ENCODE peak calls at places on chromosomes 1 and 21, in ten cellular contexts. K is sigmoid colon, N is ovary, F is A549, I is transverse colon, U is esophagus muscularis mucosa, R is K562, T is GM12878, W is stomach, M is suprapubic skin. S is an unnamed sample.

GRCh38 chr1:36349241-36349671 is 25.8 kb upstream of the EVA1B start:
- DNase-seq in U (no peak), W (no peak), R (no peak), K (no peak), F (no peak), T (peak; percentile 88), I (no peak), N (no peak), M (no peak), S (no peak)

GRCh38 chr1:29122662-29122986 is 1.1 kb downstream of the TMEM200B start:
- DNase-seq in M (peak; percentile 88), U (no peak), F (no peak), K (peak; percentile 91), R (no peak), N (peak; percentile 82), W (peak; percentile 49), I (peak; percentile 55), T (no peak), S (no peak)

GRCh38 chr1:94962745-94963265 is 35.9 kb upstream of the CNN3 start:
- DNase-seq in F (no peak), W (peak; percentile 39), N (peak; percentile 60), K (no peak), I (peak; percentile 60), R (no peak), U (no peak), T (peak; percentile 64), M (no peak), S (no peak)

GRCh38 chr1:3611170-3612019 is at the start of gene MEGF6:
- DNase-seq in N (peak; percentile 80), M (no peak), F (peak; percentile 58), U (no peak), W (peak; percentile 73), R (peak; percentile 81), T (no peak), I (peak; percentile 66), K (peak; percentile 83), S (no peak)

GRCh38 chr21:40208960-40209359 is 341.7 kb downstream of the PCP4 start:
- DNase-seq in T (no peak), N (no peak), F (no peak), M (no peak), U (no peak), R (no peak), W (no peak), I (no peak), K (no peak), S (no peak)

GRCh38 chr1:50704126-50704525 is 255.9 kb downstream of the FAF1 start:
- DNase-seq in M (no peak), T (no peak), W (no peak), I (no peak), F (peak; percentile 25), R (peak; percentile 68), K (no peak), N (no peak), U (no peak), S (no peak)

GRCh38 chr1:159992161-159992560 is 38.1 kb upstream of the SLAMF9 start:
- DNase-seq in M (no peak), F (no peak), R (no peak), K (no peak), T (no peak), I (no peak), N (no peak), W (no peak), U (peak; percentile 45), S (no peak)

GRCh38 chr1:16236091-16236494 is 890 bp downstream of the CPLANE2 start:
- DNase-seq in U (no peak), W (peak; percentile 65), F (peak; percentile 81), M (no peak), T (peak; percentile 38), K (peak; percentile 67), N (no peak), I (peak; percentile 63), R (no peak), S (no peak)

GRCh38 chr1:156146749-156147405 is 6.5 kb upstream of the SEMA4A start:
- DNase-seq in W (peak; percentile 71), U (no peak), I (no peak), F (no peak), T (no peak), N (peak; percentile 55), K (no peak), R (no peak), M (no peak), S (no peak)

GRCh38 chr1:52142220-52143153 is 598 bp downstream of the ZFYVE9 start:
- DNase-seq in K (peak; percentile 76), F (no peak), N (peak; percentile 67), M (peak; percentile 77), I (peak; percentile 36), U (no peak), W (peak; percentile 48), R (peak; percentile 69), T (no peak), S (peak; percentile 19)

GRCh38 chr1:8343044-8343443 is 25.1 kb downstream of the SLC45A1 start:
- DNase-seq in U (no peak), M (no peak), F (no peak), K (no peak), T (no peak), R (no peak), W (no peak), I (no peak), N (no peak), S (no peak)

GRCh38 chr1:52747450-52747849 is 21.2 kb downstream of the ZYG11B start:
- DNase-seq in T (no peak), R (no peak), F (no peak), K (no peak), W (no peak), U (no peak), M (no peak), N (no peak), I (no peak), S (no peak)

GRCh38 chr1:105872761-105873286 is 1183.7 kb upstream of the PRMT6 start:
- DNase-seq in K (no peak), W (no peak), M (no peak), I (no peak), N (no peak), T (no peak), U (no peak), R (no peak), F (no peak), S (no peak)

DNA sequence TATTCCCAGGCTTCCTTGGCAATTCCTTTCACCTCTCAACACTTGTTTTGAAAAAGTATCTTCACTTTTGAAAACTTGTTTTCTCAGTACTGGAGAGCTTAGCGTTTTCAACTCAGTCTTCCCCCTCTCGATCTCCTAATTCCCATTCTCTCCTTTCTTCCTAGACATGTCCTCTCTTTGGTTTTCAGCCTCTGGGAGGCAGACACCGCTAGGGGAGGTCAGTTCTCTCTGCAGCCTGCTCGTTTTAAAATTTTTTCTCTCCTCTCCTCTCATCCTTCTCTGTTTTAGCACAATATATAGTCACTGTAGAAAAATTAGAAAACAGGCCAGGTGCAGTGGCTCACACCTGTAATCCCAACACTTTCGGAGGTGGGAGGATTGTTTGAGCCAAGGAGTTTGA is 12.6 kb upstream of the RHEX start:
- DNase-seq in N (no peak), I (no peak), T (no peak), K (no peak), F (no peak), U (no peak), R (no peak), W (no peak), M (no peak), S (no peak)
- TF ChIP-seq EP300 in N (no peak), I (no peak), T (no peak), K (no peak), F (no peak), U (no peak), R (no peak), W (no peak), M (no peak), S (no peak)

DNA sequence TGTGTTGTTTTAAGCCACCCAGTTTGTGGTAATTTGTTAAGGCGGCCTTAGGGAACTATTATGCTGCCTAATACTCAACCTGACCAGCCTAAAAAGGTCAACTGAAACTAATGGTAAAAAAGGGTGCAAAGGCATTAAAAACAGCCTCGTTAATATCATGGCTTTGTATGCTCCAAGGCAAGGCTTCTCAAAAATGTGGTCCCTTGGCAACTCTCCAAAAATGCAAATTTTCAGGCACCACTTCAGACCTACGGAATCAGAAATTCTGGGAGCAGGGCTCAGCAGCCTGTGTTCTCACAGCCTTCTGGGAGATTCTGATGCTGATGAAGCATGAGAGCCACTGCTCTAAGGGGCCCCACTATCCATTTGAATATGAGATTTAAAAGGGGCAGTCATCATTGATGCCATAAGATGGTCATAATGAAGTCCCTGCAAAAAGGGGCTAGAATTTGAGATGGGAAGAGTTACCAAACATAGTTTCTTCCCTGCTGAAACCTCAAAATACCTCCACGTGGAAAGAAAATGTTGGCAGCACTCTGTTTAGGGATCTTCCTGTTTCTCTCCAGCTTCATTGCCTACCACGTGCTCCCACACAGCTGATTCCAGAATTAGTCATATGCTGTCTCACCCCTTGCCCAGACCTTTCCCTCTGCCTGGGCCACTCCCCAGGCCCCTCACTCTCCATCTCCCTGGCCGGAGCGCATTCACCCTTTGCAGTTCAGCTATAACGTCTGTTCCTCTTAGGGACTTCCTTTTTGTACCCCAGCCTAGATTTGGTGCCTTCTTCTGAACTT is 46.7 kb downstream of the PHC2 start:
- DNase-seq in K (no peak), U (no peak), T (no peak), I (no peak), N (no peak), R (no peak), F (no peak), M (no peak), W (no peak), S (no peak)
- TF ChIP-seq EP300 in K (no peak), U (no peak), T (no peak), I (no peak), N (no peak), R (no peak), F (no peak), M (no peak), W (no peak), S (no peak)

GRCh38 chr1:121515235-121515634 is 330.5 kb downstream of the SRGAP2C start:
- DNase-seq in M (no peak), N (no peak), F (no peak), U (no peak), R (no peak), I (no peak), T (no peak), K (no peak), W (no peak), S (no peak)
- TF ChIP-seq EP300 in M (no peak), N (no peak), F (no peak), U (no peak), R (no peak), I (no peak), T (no peak), K (no peak), W (no peak), S (no peak)

GRCh38 chr1:71577451-71578131 is 496.8 kb upstream of the ZRANB2 start:
- DNase-seq in U (no peak), N (no peak), K (no peak), I (no peak), T (no peak), F (no peak), M (no peak), R (no peak), W (no peak), S (no peak)

GRCh38 chr1:71586030-71586429 is 505.2 kb upstream of the ZRANB2 start:
- DNase-seq in W (no peak), R (no peak), F (no peak), K (no peak), M (no peak), U (no peak), I (no peak), T (no peak), N (no peak), S (no peak)

GRCh38 chr1:71587961-71588360 is 507.1 kb upstream of the ZRANB2 start:
- DNase-seq in K (no peak), F (no peak), U (no peak), N (no peak), R (no peak), T (no peak), I (no peak), W (no peak), M (no peak), S (no peak)

GRCh38 chr1:71582673-71583072 is 501.8 kb upstream of the ZRANB2 start:
- DNase-seq in R (no peak), F (no peak), I (no peak), N (no peak), K (no peak), T (no peak), W (no peak), M (no peak), U (no peak), S (no peak)
- TF ChIP-seq EP300 in R (no peak), F (no peak), I (no peak), N (no peak), K (no peak), T (no peak), W (no peak), M (no peak), U (no peak), S (no peak)